ENCODE peak calls at places on chromosomes 7 and 10, in four cellular contexts. J is HCT116, N is GM12878, F is HepG2. X is an unnamed sample.

GRCh38 chr7:139078399-139078798 is 31.1 kb downstream of the ZC3HAV1 start:
- DNase-seq in F (no peak), J (no peak), N (no peak), X (no peak)

GRCh38 chr7:46839651-46840050 is 742.3 kb downstream of the TNS3 start:
- DNase-seq in J (no peak), F (no peak), N (no peak), X (no peak)

GRCh38 chr7:114922151-114922651 is 307 bp downstream of the MDFIC start:
- DNase-seq in J (no peak), N (no peak), F (no peak), X (peak)

GRCh38 chr7:1024331-1024761 is 20.0 kb upstream of the GPR146 start:
- DNase-seq in N (peak), J (no peak), F (no peak), X (no peak)

GRCh38 chr10:1377756-1378397 is 321.7 kb downstream of the WDR37 start:
- DNase-seq in N (no peak), F (no peak), J (no peak), X (no peak)

GRCh38 chr10:11819027-11819426 is 4.1 kb upstream of the PROSER2 start:
- DNase-seq in J (no peak), N (no peak), F (no peak), X (no peak)

GRCh38 chr7:33832326-33832725 is 73.0 kb upstream of the BMPER start:
- DNase-seq in F (no peak), N (no peak), J (no peak), X (peak)

GRCh38 chr10:8073696-8074416 is 19.4 kb downstream of the GATA3 start:
- DNase-seq in J (no peak), N (no peak), F (no peak), X (peak)

GRCh38 chr10:130727766-130728490 is 583.6 kb downstream of the TCERG1L start:
- DNase-seq in F (no peak), N (no peak), J (no peak), X (no peak)

GRCh38 chr7:44750921-44751571 is 2.4 kb downstream of the ZMIZ2 start:
- DNase-seq in J (no peak), F (no peak), N (peak), X (no peak)

GRCh38 chr10:4704034-4704545 is 121.9 kb upstream of the AKR1E2 start:
- DNase-seq in N (no peak), J (peak), F (no peak), X (no peak)

GRCh38 chr7:74032191-74032490 is 4.2 kb downstream of the ELN start:
- DNase-seq in J (no peak), F (no peak), N (no peak), X (peak)

GRCh38 chr7:74030861-74031260 is 2.9 kb downstream of the ELN start:
- DNase-seq in F (no peak), N (no peak), J (no peak), X (no peak)

GRCh38 chr7:74031403-74032190 is 3.6 kb downstream of the ELN start:
- DNase-seq in N (no peak), J (no peak), F (no peak), X (no peak)

GRCh38 chr7:74032624-74033371 is 4.8 kb downstream of the ELN start:
- DNase-seq in J (no peak), N (no peak), F (no peak), X (no peak)

GRCh38 chr7:74033372-74034311 is 5.7 kb downstream of the ELN start:
- DNase-seq in N (no peak), J (no peak), F (no peak), X (no peak)
- TF ChIP-seq JUND in N (no peak), J (no peak), F (no peak), X (no peak)

GRCh38 chr7:110718514-110719205 is 372.3 kb upstream of the LRRN3 start:
- DNase-seq in F (no peak), J (no peak), N (no peak), X (no peak)
- TF ChIP-seq JUND in F (no peak), J (no peak), N (no peak), X (no peak)

GRCh38 chr7:28144266-28144665 is 36.3 kb downstream of the JAZF1 start:
- DNase-seq in J (no peak), N (no peak), F (no peak), X (no peak)

GRCh38 chr7:28145090-28145626 is 35.4 kb downstream of the JAZF1 start:
- DNase-seq in F (no peak), N (no peak), J (no peak), X (no peak)

GRCh38 chr7:28140964-28141363 is 39.6 kb downstream of the JAZF1 start:
- DNase-seq in F (no peak), N (no peak), J (no peak), X (peak)

GRCh38 chr7:28145931-28146330 is 34.7 kb downstream of the JAZF1 start:
- DNase-seq in F (no peak), J (no peak), N (no peak), X (peak)

DNA sequence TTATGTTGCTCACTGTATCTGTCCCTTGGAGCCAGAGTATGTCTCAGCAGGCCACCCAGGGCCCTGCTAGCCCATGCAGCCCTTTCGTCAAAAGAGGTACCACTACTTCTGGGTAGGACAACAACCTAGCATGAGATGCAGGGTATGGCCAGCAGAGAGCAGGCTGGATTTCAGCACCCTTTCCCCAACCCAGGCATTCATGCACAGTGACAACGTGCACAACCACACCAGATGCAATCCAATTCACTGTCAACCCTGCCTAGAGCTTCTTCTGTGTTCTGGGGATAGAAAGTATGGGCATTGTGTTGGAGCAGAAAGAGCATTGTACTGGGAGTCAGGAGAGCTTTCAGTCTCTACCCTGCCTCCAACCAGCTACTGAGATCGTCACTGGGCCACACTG is 37.9 kb downstream of the JAZF1 start:
- DNase-seq in F (no peak), J (no peak), N (no peak), X (no peak)
- TF ChIP-seq JUND in F (no peak), J (no peak), N (no peak), X (no peak)

DNA sequence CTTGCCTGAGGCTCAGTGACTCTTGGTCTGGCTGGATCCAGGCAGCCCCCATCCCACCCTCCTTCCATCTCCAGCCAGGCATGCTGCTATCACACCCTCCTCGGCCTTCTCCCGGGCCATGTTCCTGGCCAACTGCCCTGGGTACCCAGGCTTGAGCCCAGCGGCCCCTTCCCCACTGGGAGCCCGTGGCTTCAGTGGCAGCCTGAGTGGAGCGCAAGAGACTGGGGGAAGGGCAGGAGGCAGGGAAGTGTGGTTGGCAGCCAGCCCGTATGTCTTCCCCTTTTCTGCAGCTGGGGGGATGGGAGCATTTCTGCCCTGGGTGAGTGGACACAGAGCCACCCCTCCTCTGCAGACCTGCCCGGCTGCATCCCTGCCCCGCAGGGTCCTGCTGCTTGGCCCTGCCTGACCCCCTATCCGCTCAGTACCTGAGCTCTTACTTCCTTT is 148.5 kb downstream of the ARHGAP22 start:
- DNase-seq in J (no peak), F (no peak), N (no peak), X (no peak)
- TF ChIP-seq JUND in J (no peak), F (no peak), N (no peak), X (no peak)

X was measured in T47D.